ENCODE peak calls at places on chromosomes 11 and 22, in six cellular contexts. One of them, this sample, is unnamed.

GRCh38 chr11:36300651-36301050 is 4.6 kb downstream of the PRR5L start:
- DNase-seq in K562: no peak
- DNase-seq in HepG2: no peak
- DNase-seq in endothelial cell of umbilical vein: peak; percentile 25
- DNase-seq in HCT116: no peak
- DNase-seq in SK-N-SH: no peak
- DNase-seq in this sample: no peak

GRCh38 chr22:42300286-42301071 is 30.0 kb upstream of the TCF20 start:
- DNase-seq in K562: peak; percentile 51
- DNase-seq in HepG2: no peak
- DNase-seq in endothelial cell of umbilical vein: no peak
- DNase-seq in HCT116: no peak
- DNase-seq in SK-N-SH: no peak
- DNase-seq in this sample: no peak

GRCh38 chr11:117840881-117841581 is 16.5 kb upstream of the FXYD2 start:
- DNase-seq in K562: no peak
- DNase-seq in HepG2: no peak
- DNase-seq in endothelial cell of umbilical vein: no peak
- DNase-seq in HCT116: no peak
- DNase-seq in SK-N-SH: no peak
- DNase-seq in this sample: no peak

GRCh38 chr11:33642461-33643166 is 58.0 kb downstream of the C11orf91 start:
- DNase-seq in K562: no peak
- DNase-seq in HepG2: no peak
- DNase-seq in endothelial cell of umbilical vein: no peak
- DNase-seq in HCT116: peak; percentile 73
- DNase-seq in SK-N-SH: no peak
- DNase-seq in this sample: no peak

GRCh38 chr11:92580931-92581330 is 356.3 kb downstream of the FAT3 start:
- DNase-seq in K562: no peak
- DNase-seq in HepG2: no peak
- DNase-seq in endothelial cell of umbilical vein: no peak
- DNase-seq in HCT116: no peak
- DNase-seq in SK-N-SH: no peak
- DNase-seq in this sample: no peak

GRCh38 chr11:125343086-125343731 is 152.9 kb downstream of the FEZ1 start:
- DNase-seq in K562: no peak
- DNase-seq in HepG2: no peak
- DNase-seq in endothelial cell of umbilical vein: no peak
- DNase-seq in HCT116: no peak
- DNase-seq in SK-N-SH: no peak
- DNase-seq in this sample: no peak

GRCh38 chr22:37880668-37881440 is 25.2 kb upstream of the MICALL1 start:
- DNase-seq in K562: no peak
- DNase-seq in HepG2: no peak
- DNase-seq in endothelial cell of umbilical vein: peak; percentile 75
- DNase-seq in HCT116: no peak
- DNase-seq in SK-N-SH: no peak
- DNase-seq in this sample: no peak

GRCh38 chr22:27391092-27391770 is 410.3 kb downstream of the MN1 start:
- DNase-seq in K562: no peak
- DNase-seq in HepG2: no peak
- DNase-seq in endothelial cell of umbilical vein: no peak
- DNase-seq in HCT116: no peak
- DNase-seq in SK-N-SH: no peak
- DNase-seq in this sample: no peak

GRCh38 chr11:66907751-66908173 is 50.4 kb downstream of the PC start:
- DNase-seq in K562: no peak
- DNase-seq in HepG2: peak; percentile 89
- DNase-seq in endothelial cell of umbilical vein: no peak
- DNase-seq in HCT116: no peak
- DNase-seq in SK-N-SH: no peak
- DNase-seq in this sample: no peak

GRCh38 chr11:30454108-30454507 is 131.2 kb downstream of the ARL14EP start:
- DNase-seq in K562: no peak
- DNase-seq in HepG2: no peak
- DNase-seq in endothelial cell of umbilical vein: peak; percentile 6
- DNase-seq in HCT116: no peak
- DNase-seq in SK-N-SH: no peak
- DNase-seq in this sample: no peak

GRCh38 chr11:77267910-77268309 is 33.6 kb downstream of the GDPD4 start:
- DNase-seq in K562: no peak
- DNase-seq in HepG2: no peak
- DNase-seq in endothelial cell of umbilical vein: no peak
- DNase-seq in HCT116: no peak
- DNase-seq in SK-N-SH: no peak
- DNase-seq in this sample: no peak

GRCh38 chr11:119091083-119091650 is 6.5 kb downstream of the HMBS start:
- DNase-seq in K562: peak; percentile 36
- DNase-seq in HepG2: no peak
- DNase-seq in endothelial cell of umbilical vein: no peak
- DNase-seq in HCT116: no peak
- DNase-seq in SK-N-SH: no peak
- DNase-seq in this sample: no peak

GRCh38 chr22:40107756-40108437 is 69.8 kb upstream of the TNRC6B start:
- DNase-seq in K562: no peak
- DNase-seq in HepG2: no peak
- DNase-seq in endothelial cell of umbilical vein: no peak
- DNase-seq in HCT116: no peak
- DNase-seq in SK-N-SH: no peak
- DNase-seq in this sample: no peak

GRCh38 chr11:34356918-34357645 is 728 bp downstream of the ABTB2 start:
- DNase-seq in K562: peak; percentile 21
- DNase-seq in HepG2: no peak
- DNase-seq in endothelial cell of umbilical vein: peak; percentile 52
- DNase-seq in HCT116: no peak
- DNase-seq in SK-N-SH: peak; percentile 75
- DNase-seq in this sample: no peak

GRCh38 chr22:43197271-43197941 is 10.5 kb upstream of the TTLL12 start:
- DNase-seq in K562: no peak
- DNase-seq in HepG2: no peak
- DNase-seq in endothelial cell of umbilical vein: no peak
- DNase-seq in HCT116: no peak
- DNase-seq in SK-N-SH: no peak
- DNase-seq in this sample: no peak

GRCh38 chr11:6205366-6205765 is at the start of gene C11orf42:
- DNase-seq in K562: no peak
- DNase-seq in HepG2: no peak
- DNase-seq in endothelial cell of umbilical vein: no peak
- DNase-seq in HCT116: no peak
- DNase-seq in SK-N-SH: no peak
- DNase-seq in this sample: no peak

GRCh38 chr11:35515224-35515623 is 10.2 kb downstream of the PAMR1 start:
- DNase-seq in K562: no peak
- DNase-seq in HepG2: no peak
- DNase-seq in endothelial cell of umbilical vein: no peak
- DNase-seq in HCT116: no peak
- DNase-seq in SK-N-SH: no peak
- DNase-seq in this sample: no peak

GRCh38 chr11:120648706-120649250 is 137.2 kb downstream of the GRIK4 start:
- DNase-seq in K562: no peak
- DNase-seq in HepG2: no peak
- DNase-seq in endothelial cell of umbilical vein: no peak
- DNase-seq in HCT116: no peak
- DNase-seq in SK-N-SH: no peak
- DNase-seq in this sample: no peak

GRCh38 chr11:60363542-60364525 is 14.5 kb upstream of the MS4A7 start:
- DNase-seq in K562: peak; percentile 63
- DNase-seq in HepG2: peak; percentile 58
- DNase-seq in endothelial cell of umbilical vein: peak; percentile 67
- DNase-seq in HCT116: peak; percentile 42
- DNase-seq in SK-N-SH: peak; percentile 40
- DNase-seq in this sample: peak; percentile 26

GRCh38 chr11:47711225-47711624 is 3.9 kb downstream of the AGBL2 start:
- DNase-seq in K562: no peak
- DNase-seq in HepG2: no peak
- DNase-seq in endothelial cell of umbilical vein: no peak
- DNase-seq in HCT116: no peak
- DNase-seq in SK-N-SH: no peak
- DNase-seq in this sample: no peak

GRCh38 chr11:129320485-129320884 is 55.2 kb upstream of the BARX2 start:
- DNase-seq in K562: no peak
- DNase-seq in HepG2: peak; percentile 36
- DNase-seq in endothelial cell of umbilical vein: no peak
- DNase-seq in HCT116: no peak
- DNase-seq in SK-N-SH: no peak
- DNase-seq in this sample: no peak

GRCh38 chr22:17201285-17201945 is 17.8 kb downstream of the ADA2 start:
- DNase-seq in K562: peak; percentile 30
- DNase-seq in HepG2: peak; percentile 53
- DNase-seq in endothelial cell of umbilical vein: peak; percentile 21
- DNase-seq in HCT116: no peak
- DNase-seq in SK-N-SH: no peak
- DNase-seq in this sample: no peak

GRCh38 chr11:104727095-104727494 is 171.2 kb downstream of the CASP12 start:
- DNase-seq in K562: no peak
- DNase-seq in HepG2: no peak
- DNase-seq in endothelial cell of umbilical vein: no peak
- DNase-seq in HCT116: no peak
- DNase-seq in SK-N-SH: no peak
- DNase-seq in this sample: no peak

GRCh38 chr11:122109932-122110331 is 6.1 kb downstream of the BLID start:
- DNase-seq in K562: no peak
- DNase-seq in HepG2: no peak
- DNase-seq in endothelial cell of umbilical vein: no peak
- DNase-seq in HCT116: no peak
- DNase-seq in SK-N-SH: no peak
- DNase-seq in this sample: no peak

GRCh38 chr22:43993072-43993760 is 30.9 kb upstream of the PARVB start:
- DNase-seq in K562: peak; percentile 59
- DNase-seq in HepG2: peak; percentile 34
- DNase-seq in endothelial cell of umbilical vein: peak; percentile 53
- DNase-seq in HCT116: peak; percentile 21
- DNase-seq in SK-N-SH: peak; percentile 88
- DNase-seq in this sample: peak; percentile 8

GRCh38 chr11:132177106-132177505 is 806.7 kb downstream of the NTM start:
- DNase-seq in K562: peak; percentile 6
- DNase-seq in HepG2: peak; percentile 9
- DNase-seq in endothelial cell of umbilical vein: peak; percentile 44
- DNase-seq in HCT116: no peak
- DNase-seq in SK-N-SH: no peak
- DNase-seq in this sample: peak; percentile 16

GRCh38 chr22:23984430-23984829 is 4.5 kb downstream of the GSTT2 start:
- DNase-seq in K562: no peak
- DNase-seq in HepG2: no peak
- DNase-seq in endothelial cell of umbilical vein: peak; percentile 34
- DNase-seq in HCT116: peak; percentile 48
- DNase-seq in SK-N-SH: peak; percentile 52
- DNase-seq in this sample: no peak

GRCh38 chr11:46727952-46728658 is 9.1 kb downstream of the F2 start:
- DNase-seq in K562: no peak
- DNase-seq in HepG2: no peak
- DNase-seq in endothelial cell of umbilical vein: no peak
- DNase-seq in HCT116: no peak
- DNase-seq in SK-N-SH: no peak
- DNase-seq in this sample: no peak

GRCh38 chr22:41676134-41676533 is 12.5 kb downstream of the SNU13 start:
- DNase-seq in K562: no peak
- DNase-seq in HepG2: no peak
- DNase-seq in endothelial cell of umbilical vein: no peak
- DNase-seq in HCT116: no peak
- DNase-seq in SK-N-SH: no peak
- DNase-seq in this sample: no peak

GRCh38 chr11:129505266-129505665 is 129.6 kb downstream of the BARX2 start:
- DNase-seq in K562: no peak
- DNase-seq in HepG2: no peak
- DNase-seq in endothelial cell of umbilical vein: no peak
- DNase-seq in HCT116: no peak
- DNase-seq in SK-N-SH: no peak
- DNase-seq in this sample: no peak

GRCh38 chr22:47954107-47954506 is 1191.7 kb downstream of the TBC1D22A start:
- DNase-seq in K562: no peak
- DNase-seq in HepG2: no peak
- DNase-seq in endothelial cell of umbilical vein: no peak
- DNase-seq in HCT116: no peak
- DNase-seq in SK-N-SH: no peak
- DNase-seq in this sample: no peak

DNA sequence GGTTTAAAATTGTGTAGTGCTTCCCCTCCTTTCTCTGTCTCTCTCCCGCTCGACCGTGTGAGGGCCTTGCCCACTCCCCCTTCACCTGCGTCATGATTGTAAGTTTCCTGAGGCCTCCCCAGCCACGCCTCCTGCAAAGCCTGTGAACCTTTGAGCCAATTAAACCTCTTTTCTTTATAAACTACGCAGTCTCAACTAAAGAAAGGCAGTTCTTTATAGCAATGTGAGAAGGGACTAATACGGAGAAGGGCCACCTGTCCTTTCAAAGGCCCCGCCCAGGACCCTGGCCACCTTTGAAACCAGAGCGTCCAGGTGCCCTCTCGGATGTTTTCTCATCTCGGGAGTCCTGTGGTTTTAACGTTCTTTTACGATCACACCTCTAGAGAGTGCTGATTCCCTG is 741.5 kb downstream of the BRD1 start:
- DNase-seq in K562: no peak
- DNase-seq in HepG2: no peak
- DNase-seq in endothelial cell of umbilical vein: no peak
- DNase-seq in HCT116: no peak
- DNase-seq in SK-N-SH: no peak
- DNase-seq in this sample: no peak
- H3K9me3 ChIP-seq in K562: no peaks in the 10 kb centered on the region
- H3K9me3 ChIP-seq in HepG2: no peaks in the 10 kb centered on the region
- H3K9me3 ChIP-seq in endothelial cell of umbilical vein: peaks cover 8% of the 10 kb centered on the region
- H3K9me3 ChIP-seq in HCT116: no peaks in the 10 kb centered on the region
- H3K9me3 ChIP-seq in SK-N-SH: no peaks in the 10 kb centered on the region
- H3K9me3 ChIP-seq in this sample: no peaks in the 10 kb centered on the region

DNA sequence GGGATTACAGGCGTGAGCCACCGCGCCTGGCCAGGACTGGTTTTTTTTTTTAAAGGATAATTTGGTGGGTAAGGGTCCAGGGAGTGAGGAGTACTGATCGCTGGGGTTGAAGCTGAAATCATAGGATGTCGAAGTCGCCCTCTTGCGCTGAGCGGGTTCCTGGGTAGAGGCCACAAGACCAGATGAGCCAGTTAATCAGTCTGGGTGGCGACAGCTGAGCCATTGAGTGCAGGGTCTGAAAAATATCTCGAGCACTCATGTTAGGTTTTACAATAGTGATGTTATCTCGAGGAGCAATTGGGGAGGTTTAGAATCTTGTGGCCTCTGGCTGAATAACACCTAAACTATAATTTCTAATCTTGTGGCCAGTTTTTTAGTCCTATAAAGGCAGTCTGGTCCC is 7.8 kb downstream of the APOL5 start:
- DNase-seq in K562: no peak
- DNase-seq in HepG2: no peak
- DNase-seq in endothelial cell of umbilical vein: no peak
- DNase-seq in HCT116: no peak
- DNase-seq in SK-N-SH: no peak
- DNase-seq in this sample: no peak
- H3K9ac ChIP-seq in K562: no peak overlapping the region
- H3K9ac ChIP-seq in HepG2: no peak overlapping the region
- H3K9ac ChIP-seq in endothelial cell of umbilical vein: no peak overlapping the region
- H3K9ac ChIP-seq in HCT116: no peak overlapping the region
- H3K9ac ChIP-seq in SK-N-SH: no peak overlapping the region
- H3K9ac ChIP-seq in this sample: no peak overlapping the region

GRCh38 chr11:74726547-74727182 is 4.6 kb downstream of the CHRDL2 start:
- DNase-seq in K562: peak; percentile 79
- DNase-seq in HepG2: peak; percentile 58
- DNase-seq in endothelial cell of umbilical vein: peak; percentile 60
- DNase-seq in HCT116: peak; percentile 54
- DNase-seq in SK-N-SH: peak; percentile 87
- DNase-seq in this sample: no peak
- TF ChIP-seq POLR2AphosphoS5 in K562: no peak
- TF ChIP-seq POLR2AphosphoS5 in HepG2: no peak
- TF ChIP-seq POLR2AphosphoS5 in endothelial cell of umbilical vein: no peak
- TF ChIP-seq POLR2AphosphoS5 in HCT116: no peak
- TF ChIP-seq POLR2AphosphoS5 in SK-N-SH: no peak
- TF ChIP-seq POLR2AphosphoS5 in this sample: no peak

GRCh38 chr22:49017769-49018330 is 809.8 kb downstream of the BRD1 start:
- DNase-seq in K562: no peak
- DNase-seq in HepG2: no peak
- DNase-seq in endothelial cell of umbilical vein: no peak
- DNase-seq in HCT116: no peak
- DNase-seq in SK-N-SH: peak; percentile 10
- DNase-seq in this sample: no peak
- H3K9me3 ChIP-seq in K562: no peaks in the 10 kb centered on the region
- H3K9me3 ChIP-seq in HepG2: no peaks in the 10 kb centered on the region
- H3K9me3 ChIP-seq in endothelial cell of umbilical vein: peaks cover 8% of the 10 kb centered on the region
- H3K9me3 ChIP-seq in HCT116: no peaks in the 10 kb centered on the region
- H3K9me3 ChIP-seq in SK-N-SH: no peaks in the 10 kb centered on the region
- H3K9me3 ChIP-seq in this sample: no peaks in the 10 kb centered on the region